ENCODE peak calls at places on chromosomes 11 and 22, in six cellular contexts. R, S, Q, U, K and V are unnamed samples.

GRCh38 chr11:20973959-20974358 is 304.6 kb downstream of the NELL1 start:
- DNase-seq in R (no peak), S (no peak), Q (no peak), U (no peak), K (no peak), V (no peak)

GRCh38 chr11:102451693-102452460 is 688 bp downstream of the TMEM123 start:
- DNase-seq in R (peak), S (peak), Q (peak), U (peak), K (peak), V (peak)

GRCh38 chr22:23395476-23396361 is 184.4 kb downstream of the IGLL1 start:
- DNase-seq in R (no peak), S (no peak), Q (no peak), U (no peak), K (no peak), V (no peak)

GRCh38 chr22:38415046-38415445 is 40.0 kb downstream of the KCNJ4 start:
- DNase-seq in R (no peak), S (no peak), Q (no peak), U (no peak), K (no peak), V (no peak)

GRCh38 chr22:44395116-44396005 is 82.6 kb upstream of the SHISAL1 start:
- DNase-seq in R (no peak), S (no peak), Q (no peak), U (no peak), K (no peak), V (no peak)

GRCh38 chr11:76243157-76243556 is 36.9 kb upstream of the WNT11 start:
- DNase-seq in R (no peak), S (no peak), Q (no peak), U (peak), K (no peak), V (no peak)

GRCh38 chr11:720642-721346 is 14.8 kb downstream of the EPS8L2 start:
- DNase-seq in R (no peak), S (no peak), Q (no peak), U (no peak), K (no peak), V (no peak)

GRCh38 chr11:119509969-119510401 is 87.0 kb upstream of the THY1 start:
- DNase-seq in R (peak), S (no peak), Q (no peak), U (no peak), K (peak), V (peak)

GRCh38 chr11:128324051-128324481 is 263.3 kb downstream of the ETS1 start:
- DNase-seq in R (no peak), S (no peak), Q (no peak), U (no peak), K (no peak), V (no peak)

GRCh38 chr11:23644443-23644842 is 784.2 kb upstream of the CCDC179 start:
- DNase-seq in R (no peak), S (no peak), Q (no peak), U (no peak), K (no peak), V (no peak)

GRCh38 chr11:78082146-78082545 is 2.5 kb upstream of the NDUFC2 start:
- DNase-seq in R (no peak), S (no peak), Q (no peak), U (no peak), K (no peak), V (no peak)

GRCh38 chr11:13859986-13860385 is 102.5 kb upstream of the SPON1 start:
- DNase-seq in R (no peak), S (no peak), Q (no peak), U (no peak), K (no peak), V (no peak)

GRCh38 chr11:66100272-66101037 is 30.4 kb downstream of the PACS1 start:
- DNase-seq in R (peak), S (peak), Q (peak), U (peak), K (peak), V (no peak)

GRCh38 chr11:93579187-93579773 is 36.1 kb upstream of the SMCO4 start:
- DNase-seq in R (no peak), S (no peak), Q (no peak), U (no peak), K (no peak), V (no peak)

GRCh38 chr11:76005746-76006145 is 190.7 kb downstream of the UVRAG start:
- DNase-seq in R (no peak), S (no peak), Q (no peak), U (no peak), K (peak), V (peak)

GRCh38 chr11:5521540-5521939 is 5.0 kb upstream of the UBQLNL start:
- DNase-seq in R (no peak), S (no peak), Q (no peak), U (no peak), K (no peak), V (no peak)

GRCh38 chr11:30196400-30197206 is 34.2 kb upstream of the FSHB start:
- DNase-seq in R (peak), S (peak), Q (peak), U (no peak), K (peak), V (peak)

GRCh38 chr11:794013-794765 is 3.9 kb downstream of the SLC25A22 start:
- DNase-seq in R (no peak), S (no peak), Q (no peak), U (no peak), K (no peak), V (no peak)

GRCh38 chr22:20601308-20601707 is 93.9 kb downstream of the MED15 start:
- DNase-seq in R (no peak), S (no peak), Q (no peak), U (no peak), K (no peak), V (no peak)

GRCh38 chr11:8288824-8289223 is 25.1 kb upstream of the LMO1 start:
- DNase-seq in R (no peak), S (no peak), Q (no peak), U (no peak), K (no peak), V (no peak)

GRCh38 chr11:43997022-43997665 is 50.6 kb upstream of the ACCSL start:
- DNase-seq in R (no peak), S (no peak), Q (no peak), U (no peak), K (no peak), V (no peak)

GRCh38 chr11:94766656-94767291 is 1.4 kb upstream of the AMOTL1 start:
- DNase-seq in R (peak), S (no peak), Q (no peak), U (no peak), K (no peak), V (no peak)

GRCh38 chr11:103826856-103827255 is 209.6 kb upstream of the DDI1 start:
- DNase-seq in R (no peak), S (no peak), Q (no peak), U (no peak), K (no peak), V (no peak)

GRCh38 chr11:126181939-126182730 is 29.3 kb downstream of the RPUSD4 start:
- DNase-seq in R (no peak), S (no peak), Q (no peak), U (no peak), K (no peak), V (no peak)

GRCh38 chr11:111388842-111389241 is 9.8 kb upstream of the POU2AF1 start:
- DNase-seq in R (no peak), S (no peak), Q (no peak), U (no peak), K (no peak), V (no peak)

GRCh38 chr11:19931141-19931767 is 218.6 kb downstream of the NAV2 start:
- DNase-seq in R (peak), S (no peak), Q (no peak), U (no peak), K (peak), V (no peak)

GRCh38 chr22:29044657-29045176 is 16.9 kb downstream of the C22orf31 start:
- DNase-seq in R (peak), S (no peak), Q (no peak), U (no peak), K (peak), V (peak)